ENCODE peak calls at places on chromosomes 4 and X, in eight cellular contexts. F is K562, O is PC-9, Y is tibial nerve, T is lung, X is HepG2, K is mucosa of descending colon, L is left ventricle myocardium inferior. V is an unnamed sample.

GRCh38 chr4:12399781-12400180 is 971.1 kb upstream of the HS3ST1 start:
- DNase-seq in K (no peak), O (no peak), Y (no peak), L (no peak), T (no peak), F (no peak), X (no peak), V (no peak)

GRCh38 chr4:139227729-139228404 is 50.8 kb upstream of the ELF2 start:
- DNase-seq in K (no peak), Y (no peak), T (no peak), O (no peak), X (peak; percentile 38), L (no peak), F (peak; percentile 43), V (no peak)

GRCh38 chr4:166435449-166435848 is 562.4 kb downstream of the TLL1 start:
- DNase-seq in F (no peak), O (no peak), L (no peak), K (no peak), T (no peak), Y (no peak), X (no peak), V (no peak)

GRCh38 chr4:41454393-41454792 is 83.6 kb upstream of the LIMCH1 start:
- DNase-seq in X (no peak), F (no peak), K (no peak), O (peak; percentile 24), T (no peak), Y (no peak), L (no peak), V (no peak)

GRCh38 chr4:140135529-140136021 is 18.4 kb downstream of the MAML3 start:
- DNase-seq in Y (peak; percentile 25), X (no peak), L (peak; percentile 55), T (no peak), K (peak; percentile 56), O (no peak), F (no peak), V (peak; percentile 69)

GRCh38 chr4:89788243-89789072 is 48.5 kb downstream of the SNCA start:
- DNase-seq in Y (no peak), L (peak; percentile 53), O (no peak), T (no peak), X (no peak), F (no peak), K (no peak), V (peak; percentile 32)

GRCh38 chr4:40292313-40292759 is 42.8 kb upstream of the CHRNA9 start:
- DNase-seq in L (no peak), F (peak; percentile 36), O (no peak), X (no peak), T (no peak), Y (no peak), K (no peak), V (no peak)

GRCh38 chrX:130895299-130895698 is 7.7 kb downstream of the ENOX2 start:
- DNase-seq in L (no peak), T (no peak), O (no peak), F (no peak), X (no peak), K (no peak), Y (no peak), V (no peak)

GRCh38 chrX:153946910-153947769 is 2.7 kb upstream of the RENBP start:
- DNase-seq in K (peak; percentile 83), F (peak; percentile 62), Y (no peak), L (peak; percentile 63), T (peak; percentile 77), X (peak; percentile 75), O (peak; percentile 86), V (peak; percentile 55)

GRCh38 chrX:38036471-38036870 is 30.1 kb downstream of the SYTL5 start:
- DNase-seq in K (no peak), T (no peak), F (no peak), Y (no peak), O (no peak), L (no peak), X (no peak), V (no peak)

GRCh38 chr4:10077101-10077491 is 39.5 kb downstream of the WDR1 start:
- DNase-seq in K (no peak), T (no peak), O (no peak), Y (no peak), L (no peak), F (peak; percentile 10), X (no peak), V (peak; percentile 17)

GRCh38 chr4:26887809-26888208 is 27.2 kb downstream of the STIM2 start:
- DNase-seq in K (no peak), O (no peak), T (no peak), F (no peak), Y (no peak), L (no peak), X (no peak), V (no peak)

GRCh38 chr4:101356928-101357327 is 9.6 kb upstream of the PPP3CA start:
- DNase-seq in Y (no peak), F (no peak), X (peak; percentile 67), K (no peak), T (no peak), L (no peak), O (peak; percentile 68), V (no peak)

GRCh38 chr4:150578745-150579470 is 3.0 kb upstream of the MAB21L2 start:
- DNase-seq in X (no peak), T (no peak), F (no peak), K (no peak), L (no peak), O (no peak), Y (no peak), V (no peak)

GRCh38 chr4:803884-804283 is 22.0 kb downstream of the CPLX1 start:
- DNase-seq in Y (no peak), O (no peak), F (no peak), T (no peak), K (no peak), L (no peak), X (no peak), V (no peak)

GRCh38 chr4:127632420-127633403 is at the start of gene INTU:
- DNase-seq in X (peak; percentile 93), K (peak; percentile 91), O (peak; percentile 89), T (peak; percentile 95), L (peak; percentile 92), F (peak; percentile 86), Y (peak; percentile 88), V (peak; percentile 89)

GRCh38 chr4:158858410-158859189 is 89.8 kb downstream of the FNIP2 start:
- DNase-seq in K (no peak), O (no peak), X (peak; percentile 16), Y (no peak), L (no peak), F (no peak), T (no peak), V (no peak)

GRCh38 chr4:90442619-90443018 is 315.4 kb downstream of the CCSER1 start:
- DNase-seq in F (no peak), L (no peak), X (no peak), T (no peak), K (no peak), Y (no peak), O (no peak), V (no peak)

GRCh38 chr4:38131371-38132139 is 171.4 kb downstream of the PTTG2 start:
- DNase-seq in X (no peak), Y (no peak), L (no peak), O (no peak), F (no peak), T (no peak), K (no peak), V (peak; percentile 38)

GRCh38 chr4:55321707-55322264 is 24.3 kb upstream of the SRD5A3 start:
- DNase-seq in K (no peak), Y (peak; percentile 76), L (peak; percentile 28), X (peak; percentile 59), F (peak; percentile 65), O (peak; percentile 60), T (peak; percentile 82), V (peak; percentile 93)

GRCh38 chr4:102503301-102503746 is 2.2 kb downstream of the NFKB1 start:
- DNase-seq in L (no peak), F (no peak), K (no peak), X (peak; percentile 24), O (no peak), Y (no peak), T (no peak), V (no peak)
- H3K4me1 ChIP-seq in L (peaks cover 80% of the 10 kb centered on the region), F (peaks cover 13% of the 10 kb centered on the region), K (peaks cover 20% of the 10 kb centered on the region), X (peaks cover 37% of the 10 kb centered on the region), O (peaks cover 34% of the 10 kb centered on the region), Y (peaks cover 16% of the 10 kb centered on the region), T (peaks cover 16% of the 10 kb centered on the region), V (peaks cover 10% of the 10 kb centered on the region)

GRCh38 chrX:80331285-80331684 is 89.0 kb upstream of the TENT5D start:
- DNase-seq in Y (no peak), O (no peak), K (no peak), T (no peak), L (no peak), X (no peak), F (no peak), V (no peak)

GRCh38 chrX:80334583-80334982 is 85.7 kb upstream of the TENT5D start:
- DNase-seq in L (no peak), T (no peak), X (no peak), Y (no peak), K (no peak), F (no peak), O (no peak), V (no peak)

GRCh38 chrX:80335062-80335830 is 85.0 kb upstream of the TENT5D start:
- DNase-seq in Y (peak; percentile 38), L (peak; percentile 26), T (peak; percentile 47), F (no peak), O (peak; percentile 4), X (no peak), K (peak; percentile 69), V (peak; percentile 22)
- TF ChIP-seq CTCF in Y (no peak), L (no peak), T (no peak), F (no peak), O (no peak), X (no peak), K (no peak), V (no peak)

DNA sequence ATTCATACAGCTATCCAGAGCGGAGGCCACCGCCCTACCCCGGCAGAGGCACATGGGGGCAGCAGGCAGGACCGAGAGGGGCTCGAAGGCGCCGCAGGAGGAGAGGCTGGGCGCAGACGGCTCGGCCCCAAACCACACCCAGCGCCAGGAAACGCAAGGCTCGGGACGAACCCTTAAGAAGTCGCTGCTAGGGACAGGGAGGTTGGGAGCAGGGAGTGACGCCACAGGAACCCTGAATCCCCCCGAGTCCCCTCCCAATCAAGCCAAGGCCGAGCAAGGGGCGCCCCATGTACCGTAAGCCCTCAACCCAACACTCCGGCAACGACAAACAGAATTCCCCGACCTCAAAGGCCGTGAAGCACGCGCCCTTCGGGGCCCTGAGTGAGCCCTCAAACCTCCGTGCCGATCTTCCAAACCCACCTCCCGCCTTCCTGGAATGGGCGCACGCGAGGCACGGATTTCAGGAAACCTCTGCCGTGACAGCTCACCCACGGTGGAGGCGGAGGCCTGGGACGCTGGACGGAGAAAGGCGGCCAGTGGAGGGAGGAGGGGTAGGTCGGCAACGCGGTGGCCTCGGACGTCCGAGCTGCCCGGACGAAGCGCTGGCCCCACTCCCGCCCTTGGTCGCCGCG is 1.8 kb downstream of the ZFYVE28 start:
- DNase-seq in F (peak; percentile 51), K (peak; percentile 70), T (no peak), O (no peak), L (peak; percentile 38), Y (no peak), X (no peak), V (no peak)
- H3K4me3 ChIP-seq in F (peak overlapping the region; percentile 57), K (peak overlapping the region; percentile 24), T (peak overlapping the region; percentile 74), O (no peak overlapping the region), L (peak overlapping the region; percentile 78), Y (peak overlapping the region; percentile 53), X (peak overlapping the region; percentile 73), V (peak overlapping the region; percentile 15)

GRCh38 chr4:70709551-70710080 is 12.1 kb upstream of the RUFY3 start:
- DNase-seq in F (no peak), K (no peak), O (no peak), X (peak; percentile 54), L (no peak), T (no peak), Y (no peak), V (no peak)
- H3K4me1 ChIP-seq in F (peaks cover 20% of the 10 kb centered on the region), K (peaks cover 20% of the 10 kb centered on the region), O (peaks cover 13% of the 10 kb centered on the region), X (peaks cover 79% of the 10 kb centered on the region), L (peaks cover 44% of the 10 kb centered on the region), T (peaks cover 10% of the 10 kb centered on the region), Y (peaks cover 13% of the 10 kb centered on the region), V (peaks cover 5% of the 10 kb centered on the region)